ENCODE peak calls at places on chromosomes 4 and X, in eight cellular contexts. Z is BJ, S is gastrocnemius medialis, L is fibroblast of lung, M is upper lobe of right lung, K is mucosa of descending colon, Q is cardiac muscle cell, F is left lung. D is an unnamed sample.

GRCh38 chr4:186755550-186756519 is 32.2 kb upstream of the FAT1 start:
- DNase-seq in Z (no peak), S (no peak), L (no peak), M (no peak), K (no peak), Q (no peak), F (no peak), D (no peak)

GRCh38 chrX:42385730-42386129 is 392.2 kb downstream of the PPP1R2C start:
- DNase-seq in Z (no peak), S (no peak), L (no peak), M (no peak), K (no peak), Q (no peak), F (no peak), D (no peak)

GRCh38 chrX:154505726-154506125 is 10.3 kb downstream of the FAM3A start:
- DNase-seq in Z (no peak), S (no peak), L (peak; percentile 49), M (no peak), K (no peak), Q (no peak), F (no peak), D (peak; percentile 65)

GRCh38 chrX:122546269-122546668 is 637.8 kb upstream of the GRIA3 start:
- DNase-seq in Z (no peak), S (no peak), L (no peak), M (no peak), K (no peak), Q (no peak), F (no peak), D (no peak)

GRCh38 chrX:88284844-88285243 is 462.2 kb upstream of the CPXCR1 start:
- DNase-seq in Z (no peak), S (no peak), L (no peak), M (no peak), K (no peak), Q (no peak), F (no peak), D (no peak)

GRCh38 chr4:152328595-152328994 is 207.3 kb downstream of the FBXW7 start:
- DNase-seq in Z (peak; percentile 38), S (no peak), L (peak; percentile 32), M (no peak), K (no peak), Q (no peak), F (no peak), D (no peak)

GRCh38 chrX:109914114-109914849 is 88.6 kb upstream of the TMEM164 start:
- DNase-seq in Z (no peak), S (no peak), L (no peak), M (no peak), K (no peak), Q (no peak), F (no peak), D (no peak)

GRCh38 chrX:75327607-75328006 is 53.7 kb downstream of the UPRT start:
- DNase-seq in Z (no peak), S (no peak), L (no peak), M (no peak), K (no peak), Q (no peak), F (no peak), D (no peak)

GRCh38 chr4:1291996-1292702 is 2.5 kb downstream of the MAEA start:
- DNase-seq in Z (no peak), S (no peak), L (no peak), M (no peak), K (no peak), Q (no peak), F (peak; percentile 59), D (no peak)

GRCh38 chrX:48083212-48083611 is 11.8 kb upstream of the ZNF630 start:
- DNase-seq in Z (peak; percentile 2), S (peak; percentile 13), L (peak; percentile 53), M (no peak), K (no peak), Q (peak; percentile 49), F (no peak), D (peak; percentile 65)

GRCh38 chrX:30144221-30144620 is 71.1 kb upstream of the MAGEB2 start:
- DNase-seq in Z (no peak), S (no peak), L (no peak), M (no peak), K (no peak), Q (no peak), F (no peak), D (no peak)

GRCh38 chrX:30144971-30145731 is 70.2 kb upstream of the MAGEB2 start:
- DNase-seq in Z (no peak), S (no peak), L (no peak), M (no peak), K (no peak), Q (no peak), F (no peak), D (no peak)

DNA sequence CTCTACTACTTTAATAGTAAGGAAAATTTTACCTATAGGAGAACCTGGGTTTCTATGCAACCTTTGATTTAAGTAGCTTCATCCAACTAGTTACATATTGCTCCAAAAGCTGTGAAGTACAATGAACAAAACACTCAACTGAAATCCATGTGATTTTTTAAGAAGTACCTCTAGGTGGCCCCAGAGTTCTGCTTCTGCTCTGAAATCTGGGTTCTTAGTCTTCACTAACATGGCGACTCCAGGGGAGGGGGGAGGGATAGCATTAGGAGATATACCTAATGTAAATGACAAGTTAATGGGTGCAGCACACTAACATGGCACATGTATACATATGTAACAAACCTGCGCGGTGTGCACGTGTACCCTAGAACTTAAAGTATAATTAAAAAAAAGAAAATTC is 73.4 kb upstream of the MAGEB2 start:
- DNase-seq in Z (no peak), S (no peak), L (peak; percentile 59), M (no peak), K (no peak), Q (peak; percentile 81), F (no peak), D (peak; percentile 74)
- TF ChIP-seq CTCF in Z (peak; percentile 34), S (no peak), L (peak; percentile 38), M (no peak), K (no peak), Q (peak; percentile 40), F (no peak), D (peak; percentile 54)

GRCh38 chr4:185685804-185686203 is 126.2 kb downstream of the SORBS2 start:
- DNase-seq in Z (no peak), S (no peak), L (no peak), M (no peak), K (no peak), Q (no peak), F (no peak), D (no peak)
- H3K4me3 ChIP-seq in Z (no peak overlapping the region), S (no peak overlapping the region), L (no peak overlapping the region), M (no peak overlapping the region), K (no peak overlapping the region), Q (no peak overlapping the region), F (no peak overlapping the region), D (no peak overlapping the region)

GRCh38 chr4:102578819-102579218 is 77.7 kb downstream of the NFKB1 start:
- DNase-seq in Z (no peak), S (no peak), L (peak; percentile 30), M (no peak), K (no peak), Q (peak; percentile 78), F (no peak), D (peak; percentile 63)
- TF ChIP-seq CTCF in Z (no peak), S (no peak), L (no peak), M (peak; percentile 27), K (no peak), Q (no peak), F (no peak), D (peak; percentile 41)

DNA sequence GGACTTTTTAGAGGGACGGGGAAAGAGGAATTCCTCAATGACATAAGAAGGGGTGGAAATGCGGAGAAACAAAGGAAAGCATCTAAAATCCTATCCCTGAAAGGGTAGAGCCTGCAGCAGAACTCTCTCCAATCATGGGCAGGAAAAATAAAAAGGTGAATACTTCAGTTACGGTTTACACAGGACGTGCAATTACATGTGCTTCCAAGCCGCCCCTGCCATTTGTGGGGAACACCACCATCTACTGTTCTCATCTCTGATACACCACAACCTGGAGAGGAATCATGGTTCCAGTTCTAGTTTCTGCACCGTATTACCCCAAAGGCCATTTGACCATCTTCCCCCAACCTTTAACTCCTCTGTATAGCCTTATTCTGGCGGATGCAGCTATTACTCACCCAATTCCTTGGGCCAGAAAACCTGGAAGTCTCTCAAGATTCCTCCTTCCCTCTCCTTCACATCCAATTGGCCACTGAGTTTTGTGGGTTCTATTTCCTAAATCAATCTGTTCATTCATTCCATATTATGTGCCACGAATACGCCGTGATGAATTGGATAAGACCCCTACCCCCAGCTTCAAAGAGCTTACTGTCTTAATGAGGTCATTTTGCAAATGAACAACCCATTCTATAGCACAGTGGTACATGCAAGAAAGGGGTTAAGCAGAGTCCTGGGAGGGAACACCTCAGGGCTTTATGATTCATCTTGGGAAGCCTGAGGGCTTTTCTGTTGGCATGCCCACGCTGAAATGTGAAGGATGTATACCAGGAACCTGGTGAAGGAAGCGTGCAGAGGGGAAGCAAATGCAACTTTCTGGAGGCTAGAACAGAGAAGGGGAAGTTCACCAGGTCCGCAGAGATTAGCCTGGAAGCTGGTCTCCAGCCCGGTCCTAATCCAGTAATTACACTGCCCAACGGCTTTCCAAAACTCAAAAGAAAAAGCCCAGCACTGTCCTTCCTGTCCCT is 1.4 kb upstream of the MSL3 start:
- DNase-seq in Z (no peak), S (no peak), L (no peak), M (no peak), K (no peak), Q (no peak), F (no peak), D (peak; percentile 16)
- H3K4me3 ChIP-seq in Z (no peak overlapping the region), S (no peak overlapping the region), L (peak overlapping the region; percentile 56), M (peak overlapping the region; percentile 56), K (no peak overlapping the region), Q (no peak overlapping the region), F (no peak overlapping the region), D (no peak overlapping the region)

GRCh38 chr4:37666625-37667071 is 19.5 kb downstream of the RELL1 start:
- DNase-seq in Z (peak; percentile 59), S (peak; percentile 83), L (peak; percentile 84), M (no peak), K (no peak), Q (no peak), F (no peak), D (peak; percentile 88)
- TF ChIP-seq CTCF in Z (no peak), S (no peak), L (no peak), M (peak; percentile 9), K (no peak), Q (no peak), F (no peak), D (peak; percentile 32)

D was measured in choroid plexus epithelial cell.